ENCODE peak calls at places on chromosomes 11 and 22, in four cellular contexts. T, J, O and S are unnamed samples. For H3K27me3, the result is how much of the 10 kb centered on the place peaks cover.

GRCh38 chr11:70526116-70527045 is 128.1 kb downstream of the CTTN start:
- DNase-seq in O (no peak), T (no peak), J (peak), S (no peak)

GRCh38 chr11:68342459-68343158 is 30.2 kb downstream of the LRP5 start:
- DNase-seq in J (no peak), O (peak), T (no peak), S (peak)

GRCh38 chr11:128261011-128261421 is 326.3 kb downstream of the ETS1 start:
- DNase-seq in T (no peak), J (no peak), O (no peak), S (no peak)

GRCh38 chr11:73359930-73360742 is 16.1 kb upstream of the RELT start:
- DNase-seq in T (no peak), J (peak), O (no peak), S (peak)

GRCh38 chr11:18669629-18670162 is 28.9 kb upstream of the TMEM86A start:
- DNase-seq in J (no peak), O (no peak), T (no peak), S (no peak)

GRCh38 chr22:48628891-48629559 is 1198.6 kb downstream of the BRD1 start:
- DNase-seq in O (no peak), T (no peak), J (no peak), S (no peak)

GRCh38 chr11:33411751-33412150 is 154.6 kb downstream of the HIPK3 start:
- DNase-seq in O (no peak), T (no peak), J (no peak), S (no peak)

GRCh38 chr11:7551571-7551970 is 37.8 kb downstream of the PPFIBP2 start:
- DNase-seq in J (no peak), T (no peak), O (no peak), S (no peak)

GRCh38 chr11:2077061-2077802 is 62.0 kb downstream of the IGF2 start:
- DNase-seq in J (no peak), T (no peak), O (peak), S (peak)

GRCh38 chr22:49015993-49016908 is 811.4 kb downstream of the BRD1 start:
- DNase-seq in O (no peak), T (peak), J (peak), S (no peak)

GRCh38 chr11:123562166-123562565 is 92.3 kb downstream of the SCN3B start:
- DNase-seq in O (peak), T (no peak), J (no peak), S (no peak)

GRCh38 chr11:113447621-113448310 is 27.4 kb downstream of the DRD2 start:
- DNase-seq in T (no peak), O (no peak), J (no peak), S (peak)

GRCh38 chr11:12540913-12541587 is 133.2 kb upstream of the TEAD1 start:
- DNase-seq in O (no peak), J (no peak), T (no peak), S (peak)

GRCh38 chr11:71064702-71065515 is 187.5 kb downstream of the SHANK2 start:
- DNase-seq in O (no peak), J (no peak), T (no peak), S (no peak)

GRCh38 chr11:12235549-12235944 is 125.2 kb downstream of the MICAL2 start:
- DNase-seq in O (no peak), T (no peak), J (no peak), S (no peak)

GRCh38 chr11:104934594-104934993 is 33.8 kb downstream of the CASP4 start:
- DNase-seq in T (no peak), J (no peak), O (no peak), S (no peak)
- H3K4me3 ChIP-seq in T (no peak), J (no peak), O (no peak), S (no peak)

GRCh38 chr11:31830406-31830805 is 19.3 kb upstream of the PAX6 start:
- DNase-seq in J (no peak), T (no peak), O (no peak), S (no peak)
- H3K27me3 ChIP-seq in J (under half), T (under half), O (under half), S (under half)

GRCh38 chr11:133920109-133920990 is 36.4 kb downstream of the IGSF9B start:
- DNase-seq in J (peak), O (no peak), T (no peak), S (no peak)
- H3K4me3 ChIP-seq in J (no peak), O (no peak), T (no peak), S (no peak)

GRCh38 chr22:39773976-39774539 is 119.5 kb downstream of the ENTHD1 start:
- DNase-seq in O (no peak), J (no peak), T (no peak), S (no peak)
- H3K27me3 ChIP-seq in O (under half), J (under half), T (under half), S (under half)

GRCh38 chr11:118620529-118621070 is 13.2 kb downstream of the PHLDB1 start:
- DNase-seq in J (peak), O (peak), T (no peak), S (no peak)

GRCh38 chr11:118621071-118621815 is 13.8 kb downstream of the PHLDB1 start:
- DNase-seq in J (peak), T (peak), O (peak), S (peak)

GRCh38 chr11:118623291-118623655 is 15.9 kb downstream of the PHLDB1 start:
- DNase-seq in J (peak), O (peak), T (no peak), S (peak)

GRCh38 chr11:118622376-118623290 is 15.2 kb downstream of the PHLDB1 start:
- DNase-seq in T (peak), O (peak), J (peak), S (peak)

DNA sequence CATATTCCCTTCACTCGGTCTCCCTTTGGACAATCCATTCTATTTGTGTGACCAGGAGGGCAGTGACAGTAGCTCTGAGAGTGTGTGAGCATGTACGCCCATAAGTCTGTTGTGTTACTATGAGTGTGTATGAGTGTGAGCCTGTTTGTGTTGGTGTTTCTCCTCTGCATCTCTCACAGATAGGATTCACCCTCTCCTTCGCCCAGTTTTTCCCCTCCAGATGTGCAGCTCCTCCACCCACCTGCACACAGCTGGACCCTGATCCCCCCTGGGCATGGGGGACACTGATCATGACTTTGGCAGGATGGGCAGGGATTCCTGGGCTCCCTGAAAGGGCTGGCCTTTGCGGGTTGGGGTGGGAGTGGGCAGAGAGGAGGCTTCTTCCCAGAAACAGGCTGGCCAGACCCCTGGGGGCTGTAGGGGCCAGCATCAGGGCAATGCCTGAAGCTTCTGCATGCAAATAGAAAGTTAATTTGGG is 14.5 kb downstream of the PHLDB1 start:
- DNase-seq in T (no peak), J (no peak), O (no peak), S (no peak)
- H3K4me3 ChIP-seq in T (peak), J (peak), O (no peak), S (peak)